ENCODE peak calls at places on chromosome 18, in six cellular contexts. T is fibroblast of the aortic adventitia, L is right lobe of liver, P is prostate gland, O is lung, J is GM12865. U is an unnamed sample.

GRCh38 chr18:38427234-38427633 is 861.6 kb upstream of the CELF4 start:
- DNase-seq in T (no peak), L (no peak), P (no peak), O (no peak), J (peak), U (no peak)

GRCh38 chr18:54257015-54257414 is 12.3 kb upstream of the POLI start:
- DNase-seq in T (peak), L (no peak), P (no peak), O (no peak), J (no peak), U (peak)

GRCh38 chr18:50441518-50441917 is 66.7 kb downstream of the SKA1 start:
- DNase-seq in T (peak), L (no peak), P (no peak), O (no peak), J (no peak), U (no peak)

GRCh38 chr18:79426376-79427300 is 30.9 kb downstream of the NFATC1 start:
- DNase-seq in T (no peak), L (no peak), P (no peak), O (no peak), J (no peak), U (no peak)

GRCh38 chr18:32019251-32019943 is 772 bp downstream of the RNF125 start:
- DNase-seq in T (peak), L (peak), P (peak), O (peak), J (peak), U (peak)

GRCh38 chr18:75076286-75076685 is 132.7 kb downstream of the PTGR3 start:
- DNase-seq in T (no peak), L (no peak), P (no peak), O (no peak), J (no peak), U (no peak)

GRCh38 chr18:71371951-71372605 is 1083.2 kb downstream of the SOCS6 start:
- DNase-seq in T (no peak), L (no peak), P (no peak), O (no peak), J (no peak), U (no peak)

GRCh38 chr18:55587341-55588000 is 521 bp downstream of the TCF4 start:
- DNase-seq in T (peak), L (peak), P (no peak), O (no peak), J (peak), U (peak)

GRCh38 chr18:36628435-36629094 is 200.2 kb downstream of the TPGS2 start:
- DNase-seq in T (peak), L (no peak), P (no peak), O (no peak), J (no peak), U (peak)

GRCh38 chr18:2948038-2948437 is 64.9 kb downstream of the LPIN2 start:
- DNase-seq in T (peak), L (no peak), P (peak), O (no peak), J (no peak), U (peak)

GRCh38 chr18:21656402-21656801 is 44.3 kb downstream of the SNRPD1 start:
- DNase-seq in T (peak), L (no peak), P (no peak), O (no peak), J (no peak), U (peak)

GRCh38 chr18:44937985-44938384 is 257.3 kb downstream of the SETBP1 start:
- DNase-seq in T (no peak), L (no peak), P (no peak), O (no peak), J (no peak), U (no peak)

GRCh38 chr18:74251297-74252031 is 40.3 kb downstream of the CYB5A start:
- DNase-seq in T (peak), L (no peak), P (no peak), O (no peak), J (no peak), U (peak)

GRCh38 chr18:49811151-49811938 is 2.0 kb downstream of the ACAA2 start:
- DNase-seq in T (no peak), L (no peak), P (peak), O (no peak), J (no peak), U (no peak)

GRCh38 chr18:22998336-22998735 is 65.2 kb downstream of the RBBP8 start:
- DNase-seq in T (no peak), L (no peak), P (no peak), O (no peak), J (no peak), U (no peak)

GRCh38 chr18:37430346-37431076 is 135.1 kb downstream of the CELF4 start:
- DNase-seq in T (no peak), L (no peak), P (no peak), O (no peak), J (no peak), U (no peak)

GRCh38 chr18:49584431-49584830 is 22.6 kb downstream of the LIPG start:
- DNase-seq in T (peak), L (no peak), P (no peak), O (no peak), J (no peak), U (no peak)

GRCh38 chr18:6729247-6730091 is at the start of gene ARHGAP28:
- DNase-seq in T (peak), L (peak), P (peak), O (peak), J (peak), U (peak)

GRCh38 chr18:58310517-58310916 is 266.5 kb downstream of the NEDD4L start:
- DNase-seq in T (no peak), L (peak), P (peak), O (peak), J (no peak), U (no peak)

GRCh38 chr18:59022167-59022945 is 117.3 kb upstream of the SEC11C start:
- DNase-seq in T (peak), L (peak), P (no peak), O (no peak), J (no peak), U (peak)

GRCh38 chr18:23265691-23266399 is 130.6 kb downstream of the CABLES1 start:
- DNase-seq in T (no peak), L (no peak), P (no peak), O (no peak), J (no peak), U (no peak)

GRCh38 chr18:58716046-58716766 is 44.9 kb downstream of the MALT1 start:
- DNase-seq in T (no peak), L (no peak), P (no peak), O (no peak), J (peak), U (no peak)

GRCh38 chr18:44819944-44820510 is 139.3 kb downstream of the SETBP1 start:
- DNase-seq in T (no peak), L (peak), P (no peak), O (no peak), J (no peak), U (no peak)

GRCh38 chr18:69402219-69402989 is 1.7 kb downstream of the DOK6 start:
- DNase-seq in T (peak), L (no peak), P (no peak), O (no peak), J (no peak), U (no peak)

GRCh38 chr18:58132595-58133191 is 88.7 kb downstream of the NEDD4L start:
- DNase-seq in T (no peak), L (no peak), P (no peak), O (no peak), J (no peak), U (peak)

GRCh38 chr18:31821452-31822171 is 60.9 kb upstream of the SLC25A52 start:
- DNase-seq in T (no peak), L (no peak), P (no peak), O (no peak), J (no peak), U (no peak)

GRCh38 chr18:39969813-39970494 is 1985.1 kb upstream of the PIK3C3 start:
- DNase-seq in T (no peak), L (no peak), P (no peak), O (no peak), J (no peak), U (no peak)

GRCh38 chr18:55047546-55047945 is 88.3 kb upstream of the CCDC68 start:
- DNase-seq in T (peak), L (no peak), P (no peak), O (no peak), J (no peak), U (peak)

DNA sequence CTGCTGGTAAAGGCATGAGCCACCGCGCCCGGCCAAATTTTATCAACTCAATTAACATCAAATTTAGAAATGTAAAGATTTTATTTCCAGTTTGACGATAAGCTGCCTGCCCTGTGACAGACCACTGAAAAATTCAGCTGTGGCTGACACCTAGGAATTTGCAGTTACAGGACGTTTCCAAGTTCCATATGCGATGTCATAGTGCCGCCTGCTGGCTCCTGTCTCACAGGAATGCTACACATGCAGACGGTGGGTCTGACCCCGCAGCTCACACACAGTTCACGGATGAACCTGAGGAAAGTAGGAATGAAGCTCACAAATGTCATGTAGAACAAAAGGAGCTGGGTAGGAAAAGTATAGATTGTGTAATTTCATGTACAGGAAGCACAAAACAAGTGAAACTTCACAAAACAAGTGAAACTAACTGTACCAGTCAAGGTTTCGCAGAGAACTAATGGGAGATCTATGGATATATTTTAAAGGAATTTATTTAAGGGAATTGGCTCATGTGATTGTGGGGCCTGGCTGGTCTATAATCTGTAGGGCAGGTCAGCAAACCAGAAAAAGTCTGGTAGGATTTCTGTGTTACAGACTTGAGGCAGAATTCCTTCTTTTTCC is 13.2 kb upstream of the SEH1L start:
- DNase-seq in T (peak), L (peak), P (peak), O (peak), J (peak), U (peak)
- TF ChIP-seq CTCF in T (peak), L (peak), P (peak), O (peak), J (peak), U (peak)

GRCh38 chr18:63311481-63312409 is 7.8 kb downstream of the BCL2 start:
- DNase-seq in T (no peak), L (no peak), P (no peak), O (no peak), J (peak), U (no peak)
- TF ChIP-seq CTCF in T (no peak), L (no peak), P (no peak), O (no peak), J (no peak), U (no peak)

GRCh38 chr18:35041752-35042379 is 653 bp downstream of the MAPRE2 start:
- DNase-seq in T (no peak), L (no peak), P (no peak), O (no peak), J (peak), U (no peak)
- TF ChIP-seq CTCF in T (no peak), L (no peak), P (no peak), O (no peak), J (no peak), U (peak)

DNA sequence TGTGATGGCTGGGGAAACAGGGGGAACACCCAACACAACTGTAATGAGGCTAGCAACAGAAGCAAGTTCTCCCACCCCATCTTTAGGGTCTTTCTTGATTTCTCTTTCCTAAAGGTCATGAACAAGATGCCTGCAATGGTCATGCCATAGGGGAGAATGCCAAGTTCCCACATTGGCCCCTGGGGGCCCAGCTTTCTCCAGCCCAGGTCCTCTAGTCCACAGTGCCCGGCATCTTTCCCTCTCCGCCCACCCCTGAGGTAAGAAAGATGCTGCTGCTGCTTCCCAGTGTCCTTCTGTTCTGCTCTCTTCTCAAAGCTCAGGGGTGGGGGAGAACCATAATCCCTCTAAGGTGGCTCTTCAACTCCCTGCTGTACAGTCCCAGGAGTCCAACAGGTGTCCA is 78.0 kb downstream of the LOXHD1 start:
- DNase-seq in T (no peak), L (no peak), P (no peak), O (no peak), J (no peak), U (no peak)
- TF ChIP-seq CTCF in T (no peak), L (no peak), P (no peak), O (no peak), J (no peak), U (no peak)

GRCh38 chr18:67285583-67285982 is 230.9 kb downstream of the DSEL start:
- DNase-seq in T (no peak), L (no peak), P (no peak), O (no peak), J (no peak), U (no peak)

GRCh38 chr18:67282796-67283195 is 233.7 kb downstream of the DSEL start:
- DNase-seq in T (peak), L (no peak), P (no peak), O (no peak), J (no peak), U (peak)

GRCh38 chr18:67280843-67281242 is 235.7 kb downstream of the DSEL start:
- DNase-seq in T (no peak), L (no peak), P (no peak), O (no peak), J (no peak), U (no peak)

GRCh38 chr18:67278984-67279383 is 237.5 kb downstream of the DSEL start:
- DNase-seq in T (no peak), L (no peak), P (no peak), O (no peak), J (no peak), U (no peak)

GRCh38 chr18:67281746-67282145 is 234.8 kb downstream of the DSEL start:
- DNase-seq in T (no peak), L (no peak), P (no peak), O (no peak), J (no peak), U (no peak)
- TF ChIP-seq CTCF in T (no peak), L (no peak), P (no peak), O (no peak), J (no peak), U (no peak)

DNA sequence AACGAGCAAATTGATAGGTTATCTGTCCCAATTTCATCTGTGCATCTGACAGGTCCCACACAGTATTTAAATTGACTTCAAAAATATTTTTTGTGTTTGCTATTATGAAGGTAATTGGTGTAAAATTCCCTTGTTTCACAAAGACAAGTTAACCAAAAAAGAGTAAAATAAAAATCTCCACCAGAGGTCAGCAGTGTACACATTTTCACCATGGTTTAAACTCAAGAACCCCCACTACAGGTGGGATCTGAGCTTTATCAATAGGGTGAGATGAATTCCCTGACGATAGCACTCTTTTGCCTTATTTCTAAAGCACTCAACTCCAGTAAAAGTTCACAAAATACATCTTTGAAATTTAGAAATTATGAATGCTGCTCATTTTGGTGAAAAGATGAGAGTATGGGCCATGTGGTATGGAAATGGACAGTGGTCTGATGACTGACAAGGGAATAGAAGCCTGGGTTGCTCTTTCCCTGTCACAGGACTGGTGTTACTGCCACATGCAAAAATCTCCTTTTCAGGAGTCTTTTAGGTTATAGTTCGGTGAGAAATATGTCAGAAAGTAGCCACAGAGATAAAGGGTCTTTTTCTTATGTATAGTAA is 68.0 kb downstream of the SERPINB8 start:
- DNase-seq in T (peak), L (no peak), P (no peak), O (no peak), J (peak), U (peak)
- TF ChIP-seq CTCF in T (peak), L (peak), P (peak), O (no peak), J (peak), U (peak)

DNA sequence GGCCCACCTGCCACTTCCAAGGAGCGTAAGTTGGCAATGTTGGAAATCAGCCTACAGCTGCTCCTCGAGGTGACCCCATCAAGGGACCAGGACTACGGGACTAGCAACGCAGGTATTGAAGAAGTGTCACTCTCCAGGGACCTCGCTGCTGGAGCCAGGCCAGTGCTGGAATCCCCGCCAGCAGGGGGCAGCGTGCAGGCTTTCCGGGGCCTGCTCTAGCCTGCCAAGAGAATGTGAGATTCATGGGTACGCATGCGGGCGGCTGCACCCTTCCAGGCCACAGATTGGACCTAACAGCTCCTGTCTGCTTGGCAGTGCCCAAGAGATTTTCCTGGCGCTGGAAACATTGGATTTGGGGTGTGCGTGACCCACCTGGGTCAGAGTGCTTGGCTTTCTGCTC is 182.8 kb upstream of the RAB12 start:
- DNase-seq in T (no peak), L (no peak), P (no peak), O (no peak), J (peak), U (no peak)
- TF ChIP-seq CTCF in T (no peak), L (peak), P (no peak), O (no peak), J (peak), U (no peak)

U was measured in AG10803.